ENCODE peak calls at places on chromosome 21, in four cellular contexts. C, N, O and X are unnamed samples.

GRCh38 chr21:42151148-42152074 is 67.5 kb upstream of the ABCG1 start:
- DNase-seq in O (no peak), C (no peak), N (no peak), X (no peak)

GRCh38 chr21:38793926-38794713 is 11.6 kb upstream of the ETS2 start:
- DNase-seq in C (no peak), O (no peak), N (no peak), X (no peak)

GRCh38 chr21:45330075-45330781 is 42.5 kb upstream of the POFUT2 start:
- DNase-seq in O (no peak), C (peak), N (peak), X (no peak)

GRCh38 chr21:29005696-29006095 is 13.0 kb upstream of the LTN1 start:
- DNase-seq in C (peak), O (no peak), N (no peak), X (no peak)

GRCh38 chr21:44053567-44053966 is 41.5 kb downstream of the TRAPPC10 start:
- DNase-seq in C (no peak), N (no peak), O (no peak), X (no peak)

GRCh38 chr21:46472246-46472645 is 13.6 kb downstream of the DIP2A start:
- DNase-seq in C (no peak), O (no peak), N (no peak), X (no peak)

GRCh38 chr21:34311561-34312330 is 52.1 kb upstream of the KCNE2 start:
- DNase-seq in O (no peak), C (no peak), N (no peak), X (no peak)

GRCh38 chr21:27244356-27244755 is 277.5 kb upstream of the ADAMTS5 start:
- DNase-seq in N (no peak), C (no peak), O (no peak), X (no peak)

GRCh38 chr21:44085491-44086321 is 21.5 kb upstream of the PWP2 start:
- DNase-seq in C (no peak), O (no peak), N (no peak), X (peak)

GRCh38 chr21:17688912-17689874 is 76.5 kb upstream of the BTG3 start:
- DNase-seq in C (no peak), N (no peak), O (no peak), X (peak)

GRCh38 chr21:33969600-33969999 is 54.0 kb upstream of the ATP5PO start:
- DNase-seq in N (no peak), C (no peak), O (no peak), X (no peak)

GRCh38 chr21:30146558-30147282 is 19.9 kb downstream of the CLDN17 start:
- DNase-seq in O (no peak), N (no peak), C (no peak), X (no peak)

GRCh38 chr21:42521384-42521783 is 7.7 kb downstream of the SLC37A1 start:
- DNase-seq in N (no peak), C (no peak), O (no peak), X (no peak)

GRCh38 chr21:15682182-15682895 is 47.4 kb upstream of the USP25 start:
- DNase-seq in N (peak), O (no peak), C (peak), X (no peak)

GRCh38 chr21:42237577-42237976 is 18.6 kb downstream of the ABCG1 start:
- DNase-seq in C (no peak), N (no peak), O (no peak), X (no peak)

GRCh38 chr21:36945496-36946138 is 20.9 kb downstream of the HLCS start:
- DNase-seq in C (peak), N (no peak), O (no peak), X (peak)

GRCh38 chr21:14716761-14717396 is 170.8 kb upstream of the SAMSN1 start:
- DNase-seq in C (no peak), O (no peak), N (no peak), X (no peak)

GRCh38 chr21:15601390-15601789 is 128.4 kb upstream of the USP25 start:
- DNase-seq in C (no peak), O (no peak), N (no peak), X (no peak)

GRCh38 chr21:30434033-30434631 is 4.1 kb downstream of the KRTAP13-4 start:
- DNase-seq in O (peak), N (peak), C (peak), X (peak)

GRCh38 chr21:44415073-44416025 is 40.0 kb upstream of the LRRC3 start:
- DNase-seq in O (no peak), C (no peak), N (no peak), X (peak)

GRCh38 chr21:46562472-46562871 is 42.4 kb downstream of the S100B start:
- DNase-seq in N (no peak), C (no peak), O (no peak), X (no peak)

GRCh38 chr21:42269382-42269781 is 45.8 kb downstream of the TFF3 start:
- DNase-seq in C (no peak), N (no peak), O (no peak), X (no peak)

GRCh38 chr21:37582613-37583012 is 216.0 kb downstream of the DYRK1A start:
- DNase-seq in N (peak), C (peak), O (peak), X (no peak)

GRCh38 chr21:26849428-26850115 is 4.4 kb upstream of the ADAMTS1 start:
- DNase-seq in O (peak), N (no peak), C (peak), X (no peak)

GRCh38 chr21:43902441-43902840 is 37.4 kb downstream of the AGPAT3 start:
- DNase-seq in N (peak), O (no peak), C (peak), X (no peak)

GRCh38 chr21:45516671-45517151 is 25.5 kb downstream of the SLC19A1 start:
- DNase-seq in N (no peak), O (no peak), C (no peak), X (no peak)

GRCh38 chr21:16086121-16086520 is 356.3 kb downstream of the USP25 start:
- DNase-seq in N (no peak), C (no peak), O (no peak), X (no peak)

GRCh38 chr21:33157303-33157702 is 72.4 kb upstream of the IFNAR2 start:
- DNase-seq in C (no peak), O (peak), N (no peak), X (no peak)

GRCh38 chr21:31987696-31988095 is 114.9 kb downstream of the HUNK start:
- DNase-seq in O (no peak), C (no peak), N (no peak), X (no peak)

GRCh38 chr21:15826147-15826780 is 96.5 kb downstream of the USP25 start:
- DNase-seq in N (peak), O (peak), C (peak), X (no peak)

GRCh38 chr21:33708874-33709273 is 66.6 kb downstream of the ITSN1 start:
- DNase-seq in C (no peak), N (no peak), O (no peak), X (no peak)